ENCODE peak calls at places on chromosomes 1 and 21, in four cellular contexts. One of them, this sample, is unnamed.

GRCh38 chr1:199774433-199775089 is 252.9 kb upstream of the NR5A2 start:
- DNase-seq in NCI-H1092: no peak
- DNase-seq in activated CD8-positive, alpha-beta memory T cell treated with anti-CD3 and anti-CD28 coated beads for 24 hours: no peak
- DNase-seq in memory B cell: no peak
- DNase-seq in this sample: peak

GRCh38 chr1:167344605-167345385 is 124.1 kb downstream of the POU2F1 start:
- DNase-seq in NCI-H1092: no peak
- DNase-seq in activated CD8-positive, alpha-beta memory T cell treated with anti-CD3 and anti-CD28 coated beads for 24 hours: no peak
- DNase-seq in memory B cell: no peak
- DNase-seq in this sample: peak

GRCh38 chr1:84192681-84193080 is 48.6 kb downstream of the PRKACB start:
- DNase-seq in NCI-H1092: no peak
- DNase-seq in activated CD8-positive, alpha-beta memory T cell treated with anti-CD3 and anti-CD28 coated beads for 24 hours: no peak
- DNase-seq in memory B cell: no peak
- DNase-seq in this sample: no peak

GRCh38 chr1:15851251-15852035 is 3.9 kb downstream of the SPEN start:
- DNase-seq in NCI-H1092: no peak
- DNase-seq in activated CD8-positive, alpha-beta memory T cell treated with anti-CD3 and anti-CD28 coated beads for 24 hours: no peak
- DNase-seq in memory B cell: no peak
- DNase-seq in this sample: no peak

GRCh38 chr1:53643061-53643880 is 95.7 kb downstream of the GLIS1 start:
- DNase-seq in NCI-H1092: no peak
- DNase-seq in activated CD8-positive, alpha-beta memory T cell treated with anti-CD3 and anti-CD28 coated beads for 24 hours: no peak
- DNase-seq in memory B cell: no peak
- DNase-seq in this sample: no peak

GRCh38 chr1:176785810-176786209 is 322.8 kb downstream of the PAPPA2 start:
- DNase-seq in NCI-H1092: no peak
- DNase-seq in activated CD8-positive, alpha-beta memory T cell treated with anti-CD3 and anti-CD28 coated beads for 24 hours: no peak
- DNase-seq in memory B cell: no peak
- DNase-seq in this sample: no peak

GRCh38 chr1:56780128-56780750 is 39.0 kb downstream of the FYB2 start:
- DNase-seq in NCI-H1092: no peak
- DNase-seq in activated CD8-positive, alpha-beta memory T cell treated with anti-CD3 and anti-CD28 coated beads for 24 hours: no peak
- DNase-seq in memory B cell: no peak
- DNase-seq in this sample: peak

GRCh38 chr1:229095325-229095724 is 175.6 kb upstream of the RAB4A start:
- DNase-seq in NCI-H1092: no peak
- DNase-seq in activated CD8-positive, alpha-beta memory T cell treated with anti-CD3 and anti-CD28 coated beads for 24 hours: no peak
- DNase-seq in memory B cell: no peak
- DNase-seq in this sample: no peak

GRCh38 chr1:8423134-8423701 is 105.3 kb downstream of the SLC45A1 start:
- DNase-seq in NCI-H1092: peak
- DNase-seq in activated CD8-positive, alpha-beta memory T cell treated with anti-CD3 and anti-CD28 coated beads for 24 hours: peak
- DNase-seq in memory B cell: peak
- DNase-seq in this sample: no peak

GRCh38 chr21:33948096-33948950 is 32.7 kb upstream of the ATP5PO start:
- DNase-seq in NCI-H1092: peak
- DNase-seq in activated CD8-positive, alpha-beta memory T cell treated with anti-CD3 and anti-CD28 coated beads for 24 hours: peak
- DNase-seq in memory B cell: peak
- DNase-seq in this sample: peak

GRCh38 chr1:177282976-177283375 is 112.2 kb downstream of the BRINP2 start:
- DNase-seq in NCI-H1092: no peak
- DNase-seq in activated CD8-positive, alpha-beta memory T cell treated with anti-CD3 and anti-CD28 coated beads for 24 hours: no peak
- DNase-seq in memory B cell: no peak
- DNase-seq in this sample: no peak

GRCh38 chr1:165387956-165388355 is 31.4 kb upstream of the LMX1A start:
- DNase-seq in NCI-H1092: no peak
- DNase-seq in activated CD8-positive, alpha-beta memory T cell treated with anti-CD3 and anti-CD28 coated beads for 24 hours: no peak
- DNase-seq in memory B cell: no peak
- DNase-seq in this sample: no peak

GRCh38 chr1:48262001-48262400 is 39.5 kb downstream of the SLC5A9 start:
- DNase-seq in NCI-H1092: no peak
- DNase-seq in activated CD8-positive, alpha-beta memory T cell treated with anti-CD3 and anti-CD28 coated beads for 24 hours: no peak
- DNase-seq in memory B cell: no peak
- DNase-seq in this sample: no peak

This sample was measured in DMS153.